ENCODE peak calls at places on chromosome 16, in four cellular contexts. R is mammary epithelial cell; X is naive thymus-derived CD8-positive, alpha-beta T cell; L is CD8-positive, alpha-beta memory T cell. E is an unnamed sample.

GRCh38 chr16:50146479-50147435 is 6.3 kb upstream of the TENT4B start:
- DNase-seq in X (no peak), R (peak), L (no peak), E (no peak)

GRCh38 chr16:51120289-51121008 is 30.6 kb downstream of the SALL1 start:
- DNase-seq in X (no peak), L (no peak), R (no peak), E (no peak)

GRCh38 chr16:4891097-4891885 is 44.0 kb downstream of the UBN1 start:
- DNase-seq in X (no peak), L (no peak), R (no peak), E (no peak)

GRCh38 chr16:67820608-67821259 is 14.0 kb downstream of the TSNAXIP1 start:
- DNase-seq in L (no peak), R (no peak), X (no peak), E (no peak)

GRCh38 chr16:3087243-3087791 is 11.8 kb downstream of the ZSCAN10 start:
- DNase-seq in L (no peak), X (no peak), R (no peak), E (no peak)

GRCh38 chr16:23384878-23385277 is 68.1 kb downstream of the COG7 start:
- DNase-seq in R (peak), L (no peak), X (no peak), E (peak)

GRCh38 chr16:84391151-84391873 is 23.0 kb downstream of the ATP2C2 start:
- DNase-seq in L (no peak), X (no peak), R (no peak), E (no peak)

GRCh38 chr16:73288435-73288834 is 240.5 kb upstream of the ZFHX3 start:
- DNase-seq in R (no peak), L (no peak), X (no peak), E (no peak)

GRCh38 chr16:27273670-27274522 is 5.3 kb upstream of the NSMCE1 start:
- DNase-seq in R (no peak), X (no peak), L (no peak), E (no peak)

GRCh38 chr16:11583171-11583570 is 3.5 kb downstream of the LITAF start:
- DNase-seq in L (no peak), X (no peak), R (peak), E (no peak)

E was measured in MCF 10A.